ENCODE peak calls at places on chromosome 18, in ten cellular contexts. One of them, this sample, is unnamed.

GRCh38 chr18:77271720-77272481 is 22.3 kb downstream of the GALR1 start:
- DNase-seq in neural crest cell: no peak
- DNase-seq in activated CD8-positive, alpha-beta T cell treated with anti-CD3 and anti-CD28 coated beads for 36 hours: no peak
- DNase-seq in AG10803: peak
- DNase-seq in GM13977: no peak
- DNase-seq in GM06990: no peak
- DNase-seq in heart right ventricle: no peak
- DNase-seq in left lung: no peak
- DNase-seq in CD8-positive, alpha-beta T cell: no peak
- DNase-seq in lung: no peak
- DNase-seq in this sample: no peak

GRCh38 chr18:6414723-6415362 is at the start of gene L3MBTL4:
- DNase-seq in activated CD8-positive, alpha-beta T cell treated with anti-CD3 and anti-CD28 coated beads for 36 hours: no peak
- DNase-seq in CD8-positive, alpha-beta T cell: no peak
- DNase-seq in left lung: peak
- DNase-seq in GM13977: peak
- DNase-seq in AG10803: no peak
- DNase-seq in neural crest cell: peak
- DNase-seq in lung: peak
- DNase-seq in heart right ventricle: peak
- DNase-seq in GM06990: peak
- DNase-seq in this sample: no peak

GRCh38 chr18:10752407-10752806 is 226.6 kb downstream of the NAPG start:
- DNase-seq in CD8-positive, alpha-beta T cell: no peak
- DNase-seq in lung: no peak
- DNase-seq in GM13977: no peak
- DNase-seq in GM06990: no peak
- DNase-seq in AG10803: peak
- DNase-seq in left lung: no peak
- DNase-seq in neural crest cell: no peak
- DNase-seq in activated CD8-positive, alpha-beta T cell treated with anti-CD3 and anti-CD28 coated beads for 36 hours: no peak
- DNase-seq in heart right ventricle: no peak
- DNase-seq in this sample: no peak

GRCh38 chr18:62988467-62988866 is 273.1 kb downstream of the PHLPP1 start:
- DNase-seq in neural crest cell: no peak
- DNase-seq in activated CD8-positive, alpha-beta T cell treated with anti-CD3 and anti-CD28 coated beads for 36 hours: no peak
- DNase-seq in lung: no peak
- DNase-seq in GM13977: no peak
- DNase-seq in AG10803: no peak
- DNase-seq in GM06990: no peak
- DNase-seq in CD8-positive, alpha-beta T cell: no peak
- DNase-seq in left lung: no peak
- DNase-seq in heart right ventricle: no peak
- DNase-seq in this sample: no peak

GRCh38 chr18:702957-703659 is 9.3 kb downstream of the ENOSF1 start:
- DNase-seq in activated CD8-positive, alpha-beta T cell treated with anti-CD3 and anti-CD28 coated beads for 36 hours: no peak
- DNase-seq in AG10803: peak
- DNase-seq in GM06990: no peak
- DNase-seq in lung: no peak
- DNase-seq in left lung: no peak
- DNase-seq in CD8-positive, alpha-beta T cell: no peak
- DNase-seq in heart right ventricle: no peak
- DNase-seq in neural crest cell: no peak
- DNase-seq in GM13977: no peak
- DNase-seq in this sample: no peak

GRCh38 chr18:70559446-70559845 is 270.6 kb downstream of the SOCS6 start:
- DNase-seq in GM06990: no peak
- DNase-seq in GM13977: no peak
- DNase-seq in activated CD8-positive, alpha-beta T cell treated with anti-CD3 and anti-CD28 coated beads for 36 hours: no peak
- DNase-seq in AG10803: no peak
- DNase-seq in CD8-positive, alpha-beta T cell: no peak
- DNase-seq in heart right ventricle: no peak
- DNase-seq in lung: no peak
- DNase-seq in neural crest cell: no peak
- DNase-seq in left lung: no peak
- DNase-seq in this sample: no peak

GRCh38 chr18:37450434-37451133 is 115.0 kb downstream of the CELF4 start:
- DNase-seq in GM06990: no peak
- DNase-seq in AG10803: peak
- DNase-seq in CD8-positive, alpha-beta T cell: no peak
- DNase-seq in activated CD8-positive, alpha-beta T cell treated with anti-CD3 and anti-CD28 coated beads for 36 hours: no peak
- DNase-seq in GM13977: no peak
- DNase-seq in neural crest cell: peak
- DNase-seq in heart right ventricle: peak
- DNase-seq in left lung: no peak
- DNase-seq in lung: no peak
- DNase-seq in this sample: no peak

GRCh38 chr18:68713791-68714190 is 1.1 kb downstream of the TMX3 start:
- DNase-seq in activated CD8-positive, alpha-beta T cell treated with anti-CD3 and anti-CD28 coated beads for 36 hours: no peak
- DNase-seq in lung: no peak
- DNase-seq in neural crest cell: no peak
- DNase-seq in GM13977: no peak
- DNase-seq in GM06990: no peak
- DNase-seq in AG10803: no peak
- DNase-seq in left lung: no peak
- DNase-seq in CD8-positive, alpha-beta T cell: no peak
- DNase-seq in heart right ventricle: no peak
- DNase-seq in this sample: no peak

GRCh38 chr18:10908760-10909159 is 240.6 kb downstream of the PIEZO2 start:
- DNase-seq in lung: no peak
- DNase-seq in CD8-positive, alpha-beta T cell: no peak
- DNase-seq in GM06990: no peak
- DNase-seq in left lung: no peak
- DNase-seq in activated CD8-positive, alpha-beta T cell treated with anti-CD3 and anti-CD28 coated beads for 36 hours: no peak
- DNase-seq in GM13977: no peak
- DNase-seq in AG10803: no peak
- DNase-seq in heart right ventricle: no peak
- DNase-seq in neural crest cell: no peak
- DNase-seq in this sample: no peak

GRCh38 chr18:68840554-68841263 is 42.8 kb downstream of the CCDC102B start:
- DNase-seq in heart right ventricle: peak
- DNase-seq in left lung: no peak
- DNase-seq in lung: peak
- DNase-seq in activated CD8-positive, alpha-beta T cell treated with anti-CD3 and anti-CD28 coated beads for 36 hours: no peak
- DNase-seq in CD8-positive, alpha-beta T cell: no peak
- DNase-seq in GM06990: no peak
- DNase-seq in AG10803: peak
- DNase-seq in GM13977: no peak
- DNase-seq in neural crest cell: no peak
- DNase-seq in this sample: no peak

GRCh38 chr18:30376515-30376914 is 666.0 kb downstream of the DSC3 start:
- DNase-seq in heart right ventricle: no peak
- DNase-seq in activated CD8-positive, alpha-beta T cell treated with anti-CD3 and anti-CD28 coated beads for 36 hours: no peak
- DNase-seq in CD8-positive, alpha-beta T cell: no peak
- DNase-seq in AG10803: no peak
- DNase-seq in GM13977: no peak
- DNase-seq in left lung: no peak
- DNase-seq in neural crest cell: no peak
- DNase-seq in lung: no peak
- DNase-seq in GM06990: no peak
- DNase-seq in this sample: no peak

GRCh38 chr18:10455726-10456453 is 1.5 kb downstream of the APCDD1 start:
- DNase-seq in activated CD8-positive, alpha-beta T cell treated with anti-CD3 and anti-CD28 coated beads for 36 hours: no peak
- DNase-seq in neural crest cell: no peak
- DNase-seq in CD8-positive, alpha-beta T cell: no peak
- DNase-seq in GM13977: no peak
- DNase-seq in GM06990: no peak
- DNase-seq in heart right ventricle: no peak
- DNase-seq in left lung: no peak
- DNase-seq in lung: no peak
- DNase-seq in AG10803: no peak
- DNase-seq in this sample: no peak

DNA sequence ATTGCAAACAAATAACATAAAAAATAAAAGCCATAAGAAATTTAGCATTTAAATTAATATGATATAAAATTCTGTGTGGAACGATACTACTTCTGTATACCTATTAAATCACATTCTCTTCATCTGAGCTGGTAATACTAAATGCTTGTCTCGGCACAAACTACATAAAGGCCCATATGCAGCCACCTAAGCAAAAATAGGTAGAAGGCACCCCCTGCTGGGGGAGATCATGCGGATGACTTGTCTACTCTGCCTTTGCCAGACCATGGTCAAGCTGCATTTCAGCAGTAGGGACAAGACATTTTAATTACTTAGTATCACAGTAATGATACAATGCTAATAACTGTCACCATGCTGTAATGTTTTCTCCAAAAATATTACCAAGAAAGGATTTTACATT is 108.0 kb downstream of the CDH19 start:
- DNase-seq in activated CD8-positive, alpha-beta T cell treated with anti-CD3 and anti-CD28 coated beads for 36 hours: peak
- DNase-seq in heart right ventricle: peak
- DNase-seq in neural crest cell: peak
- DNase-seq in CD8-positive, alpha-beta T cell: no peak
- DNase-seq in GM13977: no peak
- DNase-seq in left lung: peak
- DNase-seq in lung: peak
- DNase-seq in GM06990: no peak
- DNase-seq in AG10803: no peak
- DNase-seq in this sample: no peak
- TF ChIP-seq CTCF in activated CD8-positive, alpha-beta T cell treated with anti-CD3 and anti-CD28 coated beads for 36 hours: no peak
- TF ChIP-seq CTCF in heart right ventricle: peak
- TF ChIP-seq CTCF in neural crest cell: peak
- TF ChIP-seq CTCF in CD8-positive, alpha-beta T cell: no peak
- TF ChIP-seq CTCF in GM13977: peak
- TF ChIP-seq CTCF in left lung: peak
- TF ChIP-seq CTCF in lung: peak
- TF ChIP-seq CTCF in GM06990: peak
- TF ChIP-seq CTCF in AG10803: no peak
- TF ChIP-seq CTCF in this sample: no peak

GRCh38 chr18:58618822-58619553 is 9.9 kb downstream of the ALPK2 start:
- DNase-seq in CD8-positive, alpha-beta T cell: no peak
- DNase-seq in neural crest cell: no peak
- DNase-seq in left lung: no peak
- DNase-seq in GM06990: no peak
- DNase-seq in heart right ventricle: no peak
- DNase-seq in AG10803: no peak
- DNase-seq in lung: no peak
- DNase-seq in GM13977: no peak
- DNase-seq in activated CD8-positive, alpha-beta T cell treated with anti-CD3 and anti-CD28 coated beads for 36 hours: no peak
- DNase-seq in this sample: no peak
- TF ChIP-seq CTCF in CD8-positive, alpha-beta T cell: no peak
- TF ChIP-seq CTCF in neural crest cell: no peak
- TF ChIP-seq CTCF in left lung: no peak
- TF ChIP-seq CTCF in GM06990: no peak
- TF ChIP-seq CTCF in heart right ventricle: no peak
- TF ChIP-seq CTCF in AG10803: peak
- TF ChIP-seq CTCF in lung: no peak
- TF ChIP-seq CTCF in GM13977: no peak
- TF ChIP-seq CTCF in activated CD8-positive, alpha-beta T cell treated with anti-CD3 and anti-CD28 coated beads for 36 hours: no peak
- TF ChIP-seq CTCF in this sample: no peak

GRCh38 chr18:51165296-51165695 is 32.2 kb downstream of the MEX3C start:
- DNase-seq in left lung: no peak
- DNase-seq in AG10803: no peak
- DNase-seq in CD8-positive, alpha-beta T cell: no peak
- DNase-seq in activated CD8-positive, alpha-beta T cell treated with anti-CD3 and anti-CD28 coated beads for 36 hours: no peak
- DNase-seq in lung: no peak
- DNase-seq in heart right ventricle: no peak
- DNase-seq in GM13977: no peak
- DNase-seq in neural crest cell: no peak
- DNase-seq in GM06990: no peak
- DNase-seq in this sample: no peak

GRCh38 chr18:51170689-51171088 is 26.8 kb downstream of the MEX3C start:
- DNase-seq in neural crest cell: no peak
- DNase-seq in heart right ventricle: no peak
- DNase-seq in left lung: no peak
- DNase-seq in GM06990: no peak
- DNase-seq in CD8-positive, alpha-beta T cell: no peak
- DNase-seq in AG10803: no peak
- DNase-seq in GM13977: no peak
- DNase-seq in activated CD8-positive, alpha-beta T cell treated with anti-CD3 and anti-CD28 coated beads for 36 hours: no peak
- DNase-seq in lung: no peak
- DNase-seq in this sample: no peak

GRCh38 chr18:51169731-51170130 is 27.8 kb downstream of the MEX3C start:
- DNase-seq in CD8-positive, alpha-beta T cell: no peak
- DNase-seq in GM13977: no peak
- DNase-seq in heart right ventricle: no peak
- DNase-seq in AG10803: no peak
- DNase-seq in left lung: no peak
- DNase-seq in activated CD8-positive, alpha-beta T cell treated with anti-CD3 and anti-CD28 coated beads for 36 hours: no peak
- DNase-seq in GM06990: no peak
- DNase-seq in lung: no peak
- DNase-seq in neural crest cell: no peak
- DNase-seq in this sample: no peak

GRCh38 chr18:51168960-51169662 is 28.4 kb downstream of the MEX3C start:
- DNase-seq in left lung: no peak
- DNase-seq in heart right ventricle: no peak
- DNase-seq in lung: no peak
- DNase-seq in AG10803: no peak
- DNase-seq in GM06990: no peak
- DNase-seq in activated CD8-positive, alpha-beta T cell treated with anti-CD3 and anti-CD28 coated beads for 36 hours: no peak
- DNase-seq in GM13977: peak
- DNase-seq in CD8-positive, alpha-beta T cell: no peak
- DNase-seq in neural crest cell: no peak
- DNase-seq in this sample: peak

GRCh38 chr18:51168031-51168742 is 29.3 kb downstream of the MEX3C start:
- DNase-seq in CD8-positive, alpha-beta T cell: no peak
- DNase-seq in GM13977: no peak
- DNase-seq in left lung: no peak
- DNase-seq in neural crest cell: no peak
- DNase-seq in GM06990: no peak
- DNase-seq in lung: no peak
- DNase-seq in heart right ventricle: no peak
- DNase-seq in AG10803: no peak
- DNase-seq in activated CD8-positive, alpha-beta T cell treated with anti-CD3 and anti-CD28 coated beads for 36 hours: no peak
- DNase-seq in this sample: no peak
- TF ChIP-seq CTCF in CD8-positive, alpha-beta T cell: no peak
- TF ChIP-seq CTCF in GM13977: peak
- TF ChIP-seq CTCF in left lung: no peak
- TF ChIP-seq CTCF in neural crest cell: no peak
- TF ChIP-seq CTCF in GM06990: peak
- TF ChIP-seq CTCF in lung: no peak
- TF ChIP-seq CTCF in heart right ventricle: no peak
- TF ChIP-seq CTCF in AG10803: no peak
- TF ChIP-seq CTCF in activated CD8-positive, alpha-beta T cell treated with anti-CD3 and anti-CD28 coated beads for 36 hours: no peak
- TF ChIP-seq CTCF in this sample: no peak

DNA sequence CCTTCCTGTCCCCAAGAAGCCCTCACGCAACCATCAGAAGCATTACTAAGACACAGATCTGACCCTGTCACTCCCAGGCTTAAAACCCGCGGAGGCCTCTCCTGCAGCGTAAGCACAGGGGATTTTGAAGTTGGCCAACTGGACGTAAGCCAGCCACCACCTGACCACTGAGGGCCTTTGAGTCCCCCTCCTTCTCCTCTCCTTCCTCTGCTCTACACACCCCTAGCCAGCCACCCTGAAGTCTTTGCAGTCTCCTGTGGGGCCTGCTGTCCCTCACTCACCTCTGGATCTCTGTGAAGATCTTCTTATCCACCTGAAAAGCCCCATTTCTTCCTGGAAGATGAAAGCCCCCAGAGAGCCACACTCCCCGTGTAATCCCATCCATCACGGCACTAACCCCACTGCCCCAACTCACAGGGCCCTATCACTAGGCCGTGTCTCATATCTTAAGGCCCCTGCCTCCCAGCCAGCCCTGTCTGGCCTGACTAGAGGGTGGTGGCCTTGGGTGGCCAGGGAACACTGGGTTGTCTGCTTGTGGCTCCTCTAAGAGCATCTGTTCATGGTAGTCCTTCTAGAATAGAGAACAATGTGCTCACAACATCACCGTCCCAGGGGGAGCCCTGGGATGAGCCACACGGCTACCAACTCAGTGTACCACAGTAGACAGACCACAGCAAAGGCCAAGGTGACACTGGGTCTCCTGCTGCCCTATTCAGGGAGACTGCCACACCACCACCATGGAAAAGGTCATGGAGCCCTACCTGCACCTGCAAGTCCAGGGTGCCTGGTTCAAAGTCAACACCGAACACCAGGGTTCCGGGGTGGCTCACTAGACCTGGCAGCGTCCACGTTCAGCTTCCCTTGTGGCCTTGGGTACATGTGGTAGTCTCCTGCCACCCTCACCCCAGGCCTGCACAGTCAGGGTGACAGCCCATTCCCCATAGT is 191.6 kb downstream of the ZBTB7C start:
- DNase-seq in left lung: no peak
- DNase-seq in AG10803: no peak
- DNase-seq in neural crest cell: no peak
- DNase-seq in GM13977: no peak
- DNase-seq in heart right ventricle: peak
- DNase-seq in CD8-positive, alpha-beta T cell: no peak
- DNase-seq in lung: peak
- DNase-seq in activated CD8-positive, alpha-beta T cell treated with anti-CD3 and anti-CD28 coated beads for 36 hours: no peak
- DNase-seq in GM06990: no peak
- DNase-seq in this sample: no peak
- TF ChIP-seq CTCF in left lung: no peak
- TF ChIP-seq CTCF in AG10803: no peak
- TF ChIP-seq CTCF in neural crest cell: no peak
- TF ChIP-seq CTCF in GM13977: no peak
- TF ChIP-seq CTCF in heart right ventricle: no peak
- TF ChIP-seq CTCF in CD8-positive, alpha-beta T cell: no peak
- TF ChIP-seq CTCF in lung: no peak
- TF ChIP-seq CTCF in activated CD8-positive, alpha-beta T cell treated with anti-CD3 and anti-CD28 coated beads for 36 hours: no peak
- TF ChIP-seq CTCF in GM06990: no peak
- TF ChIP-seq CTCF in this sample: no peak

This sample was measured in natural killer cell.